ENCODE peak calls at places on chromosomes 6 and 20, in nine cellular contexts. A is A549, Q is hepatocyte, L is neural progenitor cell, D is body of pancreas, G is IMR-90, P is cardiac muscle cell, H is lower lobe of right lung, R is osteoblast. E is an unnamed sample. For H3K4me1, the result is how much of the 10 kb centered on the place peaks cover.

GRCh38 chr6:54194067-54194466 is 82.8 kb downstream of the MLIP start:
- DNase-seq in A (no peak), Q (peak), L (no peak), D (no peak), G (peak), P (peak), H (no peak), R (no peak), E (peak)

GRCh38 chr6:108107102-108107501 is 32.6 kb upstream of the OSTM1 start:
- DNase-seq in A (no peak), Q (no peak), L (no peak), D (no peak), G (no peak), P (no peak), H (no peak), R (no peak), E (no peak)

GRCh38 chr6:95417856-95418255 is 159.5 kb upstream of the MANEA start:
- DNase-seq in A (no peak), Q (no peak), L (peak), D (no peak), G (no peak), P (no peak), H (no peak), R (no peak), E (no peak)

GRCh38 chr20:54118220-54119001 is 48.0 kb upstream of the BCAS1 start:
- DNase-seq in A (peak), Q (no peak), L (no peak), D (no peak), G (no peak), P (no peak), H (no peak), R (no peak), E (no peak)

GRCh38 chr20:45463709-45464108 is 5.8 kb upstream of the WFDC2 start:
- DNase-seq in A (no peak), Q (no peak), L (no peak), D (no peak), G (no peak), P (no peak), H (no peak), R (no peak), E (no peak)

GRCh38 chr6:143068001-143068400 is 7.3 kb downstream of the AIG1 start:
- DNase-seq in A (no peak), Q (no peak), L (no peak), D (no peak), G (no peak), P (no peak), H (no peak), R (no peak), E (no peak)

GRCh38 chr6:106804238-106805016 is 170.1 kb downstream of the CD24 start:
- DNase-seq in A (no peak), Q (no peak), L (peak), D (no peak), G (no peak), P (no peak), H (no peak), R (no peak), E (no peak)

GRCh38 chr20:20083796-20084195 is 31.5 kb downstream of the CFAP61 start:
- DNase-seq in A (peak), Q (peak), L (peak), D (no peak), G (peak), P (peak), H (no peak), R (peak), E (peak)

GRCh38 chr20:2865630-2866029 is 7.7 kb upstream of the PTPRA start:
- DNase-seq in A (no peak), Q (no peak), L (no peak), D (no peak), G (no peak), P (no peak), H (no peak), R (peak), E (no peak)

GRCh38 chr6:168703970-168704369 is 263.0 kb downstream of the SMOC2 start:
- DNase-seq in A (no peak), Q (no peak), L (no peak), D (no peak), G (no peak), P (peak), H (no peak), R (no peak), E (no peak)

GRCh38 chr6:1363729-1364572 is 25.4 kb upstream of the FOXF2 start:
- DNase-seq in A (peak), Q (no peak), L (no peak), D (no peak), G (peak), P (peak), H (no peak), R (no peak), E (no peak)

GRCh38 chr6:95292011-95292410 is 285.3 kb upstream of the MANEA start:
- DNase-seq in A (no peak), Q (no peak), L (no peak), D (no peak), G (no peak), P (no peak), H (no peak), R (no peak), E (no peak)

GRCh38 chr6:152295346-152295745 is 341.8 kb downstream of the SYNE1 start:
- DNase-seq in A (no peak), Q (no peak), L (no peak), D (no peak), G (peak), P (peak), H (no peak), R (peak), E (peak)

GRCh38 chr20:47125553-47126373 is 230.7 kb downstream of the ZMYND8 start:
- DNase-seq in A (no peak), Q (no peak), L (peak), D (no peak), G (no peak), P (peak), H (no peak), R (no peak), E (peak)

GRCh38 chr20:889110-889509 is 27.0 kb downstream of the ANGPT4 start:
- DNase-seq in A (no peak), Q (no peak), L (no peak), D (no peak), G (no peak), P (no peak), H (no peak), R (no peak), E (no peak)

GRCh38 chr6:8958894-8959511 is 523.7 kb upstream of the SLC35B3 start:
- DNase-seq in A (peak), Q (no peak), L (no peak), D (no peak), G (peak), P (no peak), H (no peak), R (no peak), E (no peak)

GRCh38 chr6:166621114-166621540 is 5.9 kb downstream of the RPS6KA2 start:
- DNase-seq in A (no peak), Q (no peak), L (no peak), D (no peak), G (no peak), P (no peak), H (no peak), R (no peak), E (no peak)
- H3K4me1 ChIP-seq in A (under half), Q (under half), L (under half), D (half or more), G (under half), P (under half), H (half or more), R (half or more), E (under half)

DNA sequence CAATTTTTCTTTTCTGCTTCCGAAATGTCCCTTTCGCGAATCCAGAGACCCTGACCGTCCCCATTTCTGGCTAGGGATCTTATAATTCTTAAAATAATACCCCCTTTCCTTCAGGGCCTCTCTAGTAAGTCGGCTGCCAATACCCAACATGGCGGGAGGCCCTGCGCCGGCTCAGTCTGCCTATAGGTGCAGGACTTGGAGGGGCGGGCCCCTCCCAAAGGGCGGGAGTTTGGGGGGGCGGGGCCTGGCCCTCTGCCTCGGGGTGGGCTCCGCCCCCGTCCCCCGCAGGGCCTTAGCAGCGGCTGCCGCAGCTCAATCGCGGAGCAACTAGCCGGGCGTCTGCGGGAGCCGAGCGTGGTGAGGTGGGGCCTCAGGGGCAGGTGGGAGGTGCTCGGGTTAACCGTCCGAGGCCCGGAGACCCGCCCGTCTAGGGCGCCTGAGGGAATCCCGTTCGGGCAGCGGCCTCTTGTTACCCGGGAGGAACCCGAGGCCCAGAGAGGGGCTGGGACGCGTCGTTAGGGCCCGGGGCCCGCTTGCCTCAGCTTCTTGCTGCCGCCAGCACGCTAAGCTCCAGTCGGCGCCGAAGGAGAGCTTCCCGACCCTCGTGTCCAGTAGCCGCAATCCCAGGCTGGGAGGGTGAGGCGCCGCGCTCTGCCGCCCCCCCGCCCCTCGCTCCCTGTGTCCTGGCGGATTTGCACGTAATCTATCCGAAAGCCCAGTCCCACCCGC is at the start of gene CEP250:
- DNase-seq in A (peak), Q (peak), L (peak), D (peak), G (peak), P (peak), H (peak), R (peak), E (peak)
- TF ChIP-seq CTCF in A (no peak), Q (no peak), L (no peak), D (peak), G (no peak), P (no peak), H (no peak), R (no peak), E (no peak)

DNA sequence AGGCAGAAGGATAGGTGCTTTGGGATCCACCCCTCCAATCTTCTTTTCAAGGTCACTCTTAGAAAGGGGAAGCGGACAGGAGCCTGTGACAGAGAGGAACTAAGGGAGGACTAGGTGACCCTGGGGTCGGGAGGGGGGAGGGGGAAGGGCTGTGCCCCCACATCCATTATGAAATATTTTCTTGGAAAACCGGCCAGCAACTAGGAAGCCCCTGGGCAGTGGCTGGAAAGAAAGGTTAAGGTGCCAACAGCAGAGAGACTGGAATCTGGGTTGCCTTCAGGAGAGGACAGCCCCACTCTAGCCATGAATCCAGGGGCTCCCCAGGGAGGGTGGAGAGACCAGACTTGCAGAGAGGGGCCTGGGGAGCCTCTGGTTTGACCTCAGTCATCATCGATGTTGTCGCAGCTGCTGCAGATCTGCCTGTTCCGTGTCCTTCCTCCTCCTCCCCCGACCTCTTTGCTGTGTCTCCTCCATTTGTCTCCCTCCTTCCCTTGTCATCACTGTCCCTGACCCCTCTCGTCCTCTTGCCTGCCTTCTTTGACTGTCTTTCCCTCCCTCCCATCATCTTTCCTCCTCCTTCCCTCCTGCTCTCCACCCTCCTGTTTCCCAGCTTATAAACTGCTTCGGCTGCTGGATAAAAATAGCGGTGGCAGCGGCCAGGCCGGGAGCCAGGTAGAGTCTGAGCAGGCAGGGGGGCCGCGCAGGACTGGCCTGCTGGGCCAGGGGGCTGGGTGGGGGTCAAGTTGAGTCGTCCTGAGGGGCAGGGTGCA is 3.2 kb downstream of the SLC29A1 start:
- DNase-seq in A (no peak), Q (no peak), L (no peak), D (no peak), G (no peak), P (no peak), H (no peak), R (peak), E (no peak)
- H3K27ac ChIP-seq in A (no peak), Q (no peak), L (no peak), D (no peak), G (no peak), P (peak), H (no peak), R (no peak), E (no peak)

GRCh38 chr6:111564482-111564945 is 41.2 kb downstream of the TRAF3IP2 start:
- DNase-seq in A (no peak), Q (no peak), L (no peak), D (peak), G (peak), P (peak), H (no peak), R (peak), E (no peak)

GRCh38 chr6:111563581-111563980 is 42.1 kb downstream of the TRAF3IP2 start:
- DNase-seq in A (no peak), Q (no peak), L (no peak), D (no peak), G (no peak), P (no peak), H (no peak), R (no peak), E (no peak)

GRCh38 chr6:111565316-111566221 is 40.1 kb downstream of the TRAF3IP2 start:
- DNase-seq in A (peak), Q (peak), L (no peak), D (peak), G (no peak), P (no peak), H (no peak), R (no peak), E (no peak)

GRCh38 chr6:111566873-111567517 is 38.7 kb downstream of the TRAF3IP2 start:
- DNase-seq in A (no peak), Q (peak), L (no peak), D (no peak), G (no peak), P (peak), H (no peak), R (no peak), E (peak)

DNA sequence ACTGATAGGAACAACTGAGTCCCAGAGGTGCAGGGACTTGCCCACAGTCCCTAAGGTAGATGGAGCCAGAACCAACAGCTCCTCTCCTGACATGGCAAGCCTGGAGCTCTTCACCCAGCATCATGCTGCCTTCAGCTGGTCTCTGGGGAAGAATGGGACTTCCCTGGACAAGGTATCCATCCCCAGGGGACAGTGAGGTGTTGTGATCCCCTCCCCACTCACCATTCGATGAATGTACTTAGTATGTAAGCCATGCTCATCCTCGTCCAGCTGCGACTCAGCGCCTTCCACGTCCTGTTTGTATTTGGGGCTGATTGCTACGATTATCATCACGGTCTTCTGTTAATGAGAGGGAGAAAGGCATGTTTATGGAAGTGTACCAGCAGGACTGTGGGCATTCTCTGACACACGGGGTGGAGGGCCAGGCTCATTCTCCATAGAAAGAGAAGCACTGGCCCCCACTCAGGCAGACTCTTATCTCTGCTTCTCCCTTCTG is 39.4 kb downstream of the TRAF3IP2 start:
- DNase-seq in A (no peak), Q (no peak), L (no peak), D (no peak), G (peak), P (no peak), H (no peak), R (no peak), E (no peak)
- H3K4me1 ChIP-seq in A (under half), Q (under half), L (under half), D (under half), G (under half), P (under half), H (half or more), R (under half), E (under half)

GRCh38 chr6:110357696-110358535 is at the start of gene METTL24:
- DNase-seq in A (no peak), Q (peak), L (peak), D (peak), G (no peak), P (no peak), H (peak), R (peak), E (no peak)
- TF ChIP-seq CTCF in A (no peak), Q (no peak), L (peak), D (peak), G (no peak), P (no peak), H (no peak), R (no peak), E (peak)

GRCh38 chr6:87920245-87920644 is 127.4 kb upstream of the SPACA1 start:
- DNase-seq in A (no peak), Q (no peak), L (no peak), D (no peak), G (no peak), P (no peak), H (no peak), R (peak), E (no peak)

GRCh38 chr6:87922947-87923330 is 124.7 kb upstream of the SPACA1 start:
- DNase-seq in A (no peak), Q (no peak), L (no peak), D (no peak), G (no peak), P (no peak), H (no peak), R (no peak), E (no peak)

GRCh38 chr6:87923389-87924050 is 124.1 kb upstream of the SPACA1 start:
- DNase-seq in A (no peak), Q (no peak), L (no peak), D (no peak), G (no peak), P (no peak), H (no peak), R (no peak), E (no peak)

GRCh38 chr6:87921034-87921433 is 126.6 kb upstream of the SPACA1 start:
- DNase-seq in A (no peak), Q (no peak), L (no peak), D (no peak), G (no peak), P (no peak), H (no peak), R (no peak), E (no peak)

DNA sequence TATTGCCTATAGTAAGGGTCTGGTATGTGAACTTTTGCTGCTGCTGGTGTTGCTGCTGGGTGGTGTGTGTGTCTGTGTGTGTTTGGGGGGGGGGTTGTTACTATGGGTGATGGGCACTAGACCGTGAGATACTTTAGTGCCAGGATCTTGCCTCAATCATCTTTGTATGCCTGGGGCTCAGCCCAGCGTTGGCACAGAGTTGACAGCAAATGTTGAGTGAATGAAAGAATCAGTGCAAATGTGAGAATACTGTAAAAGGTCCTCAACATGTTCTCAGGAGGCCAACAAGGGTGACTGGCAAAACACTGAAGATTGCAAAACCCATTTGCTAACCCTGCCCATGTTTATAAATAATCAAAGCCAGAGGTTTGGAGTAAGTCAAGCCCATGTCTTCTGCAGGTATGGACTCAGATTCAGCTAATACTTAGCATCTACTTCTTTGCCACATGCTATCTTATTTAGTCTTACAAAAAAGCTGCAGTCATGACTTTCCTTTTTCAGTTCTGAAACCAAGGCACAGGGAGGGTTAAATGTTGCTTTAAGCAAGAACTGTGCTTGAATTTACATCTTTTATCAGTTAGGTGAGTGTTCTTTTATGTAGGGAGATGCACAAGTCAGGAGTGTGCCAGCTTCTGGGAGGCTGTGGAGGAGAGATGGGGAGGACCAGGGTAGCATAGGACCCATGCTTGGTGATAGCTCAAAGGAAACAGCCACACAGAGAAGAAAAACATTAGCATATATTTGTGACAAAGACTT is 125.3 kb upstream of the SPACA1 start:
- DNase-seq in A (no peak), Q (no peak), L (no peak), D (no peak), G (no peak), P (no peak), H (no peak), R (no peak), E (no peak)
- H3K27ac ChIP-seq in A (no peak), Q (no peak), L (no peak), D (no peak), G (no peak), P (no peak), H (no peak), R (no peak), E (no peak)

GRCh38 chr6:118993803-118994231 is 58.9 kb upstream of the MCM9 start:
- DNase-seq in A (no peak), Q (no peak), L (no peak), D (no peak), G (no peak), P (no peak), H (no peak), R (no peak), E (no peak)
- H3K4me1 ChIP-seq in A (under half), Q (under half), L (under half), D (under half), G (under half), P (under half), H (under half), R (under half), E (under half)

GRCh38 chr20:3888622-3889488 is at the start of gene PANK2:
- DNase-seq in A (peak), Q (peak), L (peak), D (peak), G (peak), P (peak), H (peak), R (peak), E (peak)
- TF ChIP-seq CTCF in A (peak), Q (peak), L (peak), D (peak), G (peak), P (peak), H (peak), R (peak), E (peak)